ENCODE peak calls at places on chromosomes 12 and 14, in ten cellular contexts. Y is epithelial cell of esophagus, B is GM23338, F is uterus, H is lower lobe of right lung, J is IMR-90, I is SK-N-SH, X is fibroblast of mammary gland, M is lung, W is fibroblast of lung. C is an unnamed sample.
A peak's percentile ranks its signal among the peaks of the same experiment; 100 is the strongest.

GRCh38 chr14:65910108-65910507 is 497.6 kb downstream of the FUT8 start:
- DNase-seq in Y (peak; percentile 40), B (no peak), F (no peak), H (no peak), J (peak; percentile 28), I (no peak), X (peak; percentile 68), M (no peak), W (peak; percentile 0), C (peak; percentile 32)

GRCh38 chr12:106301241-106301610 is 1.3 kb upstream of the TCP11L2 start:
- DNase-seq in Y (no peak), B (no peak), F (no peak), H (no peak), J (no peak), I (no peak), X (peak; percentile 23), M (no peak), W (no peak), C (peak; percentile 29)

GRCh38 chr14:69342928-69343525 is 55.1 kb downstream of the ERH start:
- DNase-seq in Y (no peak), B (no peak), F (peak; percentile 39), H (no peak), J (no peak), I (no peak), X (no peak), M (no peak), W (no peak), C (no peak)

GRCh38 chr12:16927259-16927658 is 321.3 kb upstream of the LMO3 start:
- DNase-seq in Y (no peak), B (no peak), F (no peak), H (no peak), J (no peak), I (no peak), X (no peak), M (no peak), W (no peak), C (no peak)

GRCh38 chr12:83168756-83169155 is 482.1 kb downstream of the TMTC2 start:
- DNase-seq in Y (no peak), B (no peak), F (no peak), H (no peak), J (no peak), I (no peak), X (no peak), M (no peak), W (no peak), C (no peak)

GRCh38 chr12:91885851-91886250 is 259.8 kb downstream of the BTG1 start:
- DNase-seq in Y (peak; percentile 16), B (no peak), F (no peak), H (no peak), J (no peak), I (no peak), X (no peak), M (no peak), W (no peak), C (no peak)

GRCh38 chr12:4566474-4566873 is 4.5 kb downstream of the DYRK4 start:
- DNase-seq in Y (no peak), B (no peak), F (no peak), H (no peak), J (no peak), I (no peak), X (no peak), M (no peak), W (no peak), C (no peak)

GRCh38 chr12:1855241-1855640 is 34.9 kb downstream of the LRTM2 start:
- DNase-seq in Y (peak; percentile 5), B (peak; percentile 12), F (no peak), H (no peak), J (peak; percentile 9), I (no peak), X (peak; percentile 29), M (no peak), W (peak; percentile 22), C (peak; percentile 18)

GRCh38 chr12:10636611-10637010 is 23.2 kb upstream of the MAGOHB start:
- DNase-seq in Y (peak; percentile 78), B (peak; percentile 11), F (no peak), H (no peak), J (no peak), I (no peak), X (no peak), M (no peak), W (no peak), C (no peak)

GRCh38 chr12:107610030-107610859 is 75.4 kb upstream of the PWP1 start:
- DNase-seq in Y (peak; percentile 52), B (peak; percentile 83), F (no peak), H (no peak), J (peak; percentile 48), I (peak; percentile 71), X (peak; percentile 51), M (no peak), W (peak; percentile 40), C (peak; percentile 13)

GRCh38 chr12:106914796-106915634 is 40.7 kb upstream of the TMEM263 start:
- DNase-seq in Y (no peak), B (no peak), F (no peak), H (no peak), J (no peak), I (no peak), X (no peak), M (no peak), W (no peak), C (no peak)

GRCh38 chr12:77060883-77061240 is 4.5 kb downstream of the E2F7 start:
- DNase-seq in Y (no peak), B (no peak), F (no peak), H (no peak), J (no peak), I (no peak), X (no peak), M (no peak), W (no peak), C (no peak)
- H3K4me3 ChIP-seq in Y (no peak overlapping the region), B (no peak overlapping the region), F (no peak overlapping the region), H (no peak overlapping the region), J (no peak overlapping the region), I (no peak overlapping the region), X (no peak overlapping the region), M (no peak overlapping the region), W (no peak overlapping the region), C (no peak overlapping the region)

DNA sequence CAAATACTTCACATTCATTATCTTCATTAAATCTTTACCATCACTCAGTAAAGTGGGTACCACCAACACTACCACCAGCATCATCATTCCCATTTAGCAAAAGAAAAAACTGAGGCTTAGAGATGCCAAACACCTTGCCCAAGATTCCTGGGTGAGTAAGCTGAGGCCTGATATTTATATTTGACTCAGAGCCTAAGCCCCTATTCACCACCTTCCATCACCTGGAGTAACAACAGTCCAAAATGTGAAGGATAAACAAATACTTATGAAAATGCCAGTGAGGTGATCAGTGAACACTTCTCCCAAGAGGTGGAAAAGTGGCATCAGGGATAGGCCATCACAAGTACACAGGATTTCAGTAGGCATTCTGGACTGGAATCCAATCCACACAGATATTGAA is 3.7 kb downstream of the SLC38A1 start:
- DNase-seq in Y (peak; percentile 55), B (no peak), F (no peak), H (no peak), J (no peak), I (no peak), X (no peak), M (no peak), W (no peak), C (no peak)
- H3K4me3 ChIP-seq in Y (peak overlapping the region; percentile 88), B (peak overlapping the region; percentile 90), F (no peak overlapping the region), H (no peak overlapping the region), J (no peak overlapping the region), I (no peak overlapping the region), X (no peak overlapping the region), M (no peak overlapping the region), W (no peak overlapping the region), C (no peak overlapping the region)

DNA sequence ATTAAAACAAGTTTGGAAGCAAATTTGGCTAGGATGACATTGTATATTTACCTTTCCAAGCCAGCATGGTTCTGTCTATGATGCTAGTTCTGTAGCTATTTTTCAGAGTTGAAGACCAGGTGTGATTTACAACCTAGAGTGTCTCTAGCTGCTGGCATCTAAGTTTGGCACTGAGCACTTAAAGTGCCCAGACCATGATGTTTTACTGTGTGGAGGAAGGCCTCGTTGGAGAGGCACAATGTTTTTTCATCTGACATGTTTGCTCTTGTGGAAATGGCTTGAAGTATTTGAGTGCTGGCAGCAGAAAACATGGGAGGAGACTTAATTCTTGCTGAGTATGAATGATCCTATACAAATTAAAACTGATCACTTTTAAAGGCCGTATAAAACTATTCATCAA is 13.0 kb upstream of the C12orf71 start:
- DNase-seq in Y (peak; percentile 43), B (no peak), F (no peak), H (no peak), J (no peak), I (no peak), X (no peak), M (no peak), W (no peak), C (no peak)
- H3K4me3 ChIP-seq in Y (no peak overlapping the region), B (no peak overlapping the region), F (no peak overlapping the region), H (no peak overlapping the region), J (no peak overlapping the region), I (no peak overlapping the region), X (no peak overlapping the region), M (no peak overlapping the region), W (no peak overlapping the region), C (no peak overlapping the region)

GRCh38 chr12:85280138-85280983 is at the start of gene ALX1:
- DNase-seq in Y (peak; percentile 27), B (peak; percentile 91), F (peak; percentile 45), H (peak; percentile 37), J (peak; percentile 4), I (peak; percentile 75), X (peak; percentile 14), M (no peak), W (peak; percentile 44), C (no peak)

GRCh38 chr12:85279449-85280137 is 427 bp upstream of the ALX1 start:
- DNase-seq in Y (no peak), B (peak; percentile 50), F (peak; percentile 14), H (peak; percentile 29), J (no peak), I (peak; percentile 54), X (no peak), M (no peak), W (no peak), C (no peak)

GRCh38 chr12:85275359-85275758 is 4.7 kb upstream of the ALX1 start:
- DNase-seq in Y (no peak), B (peak; percentile 18), F (no peak), H (no peak), J (no peak), I (no peak), X (no peak), M (no peak), W (no peak), C (no peak)

GRCh38 chr12:85278598-85279448 is 1.2 kb upstream of the ALX1 start:
- DNase-seq in Y (no peak), B (peak; percentile 40), F (no peak), H (peak; percentile 32), J (no peak), I (no peak), X (no peak), M (no peak), W (no peak), C (no peak)

DNA sequence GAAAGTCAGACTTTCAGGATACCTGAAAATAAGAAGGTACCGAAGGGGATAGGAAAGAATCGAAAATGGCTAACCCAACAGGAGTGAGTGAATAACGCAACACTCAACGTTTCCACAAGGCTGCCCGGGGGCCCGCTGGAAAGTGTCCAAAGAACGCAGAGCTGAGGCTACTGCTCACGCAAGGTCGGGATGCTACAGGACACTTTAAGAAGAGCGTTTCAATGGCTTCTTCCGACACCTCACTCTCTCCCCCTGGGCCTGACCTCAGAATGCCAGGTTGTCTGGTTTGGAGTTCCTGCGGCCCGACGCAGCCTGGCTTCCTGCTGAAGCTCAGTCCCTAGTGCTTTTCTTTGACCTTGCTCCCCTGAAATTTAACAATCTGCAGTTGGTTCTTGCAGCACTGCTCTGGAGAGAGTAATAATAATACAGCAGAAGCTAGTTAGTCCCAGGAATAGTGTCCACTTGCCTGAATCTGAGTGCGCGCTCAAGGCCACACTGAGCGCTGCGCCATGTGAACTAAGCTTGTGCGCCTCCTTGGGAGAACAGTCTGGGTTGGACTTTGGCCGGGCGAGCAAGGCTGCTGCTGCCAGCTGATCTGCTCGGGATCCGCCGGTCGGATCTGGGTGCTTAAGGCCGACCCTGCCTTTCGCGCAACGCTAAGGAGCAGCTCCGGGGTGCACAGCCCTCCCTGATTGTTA is 2.0 kb upstream of the ALX1 start:
- DNase-seq in Y (no peak), B (peak; percentile 72), F (no peak), H (peak; percentile 24), J (no peak), I (no peak), X (no peak), M (no peak), W (no peak), C (no peak)
- H3K4me3 ChIP-seq in Y (no peak overlapping the region), B (peak overlapping the region; percentile 86), F (no peak overlapping the region), H (no peak overlapping the region), J (no peak overlapping the region), I (no peak overlapping the region), X (no peak overlapping the region), M (no peak overlapping the region), W (no peak overlapping the region), C (no peak overlapping the region)